ENCODE peak calls at places on chromosome 5, in eight cellular contexts. V is lung, I is fibroblast of lung, L is brain microvascular endothelial cell, Q is foreskin keratinocyte, T is ovary, H is DND-41, N is HCT116. W is an unnamed sample.

GRCh38 chr5:23507278-23507685 is at the start of gene PRDM9:
- DNase-seq in V (peak), I (peak), L (no peak), Q (peak), T (peak), H (no peak), N (no peak), W (no peak)

GRCh38 chr5:91091471-91092234 is 291.5 kb downstream of the ARRDC3 start:
- DNase-seq in V (no peak), I (no peak), L (no peak), Q (no peak), T (no peak), H (no peak), N (no peak), W (no peak)

GRCh38 chr5:20538341-20538740 is 550.3 kb upstream of the CDH18 start:
- DNase-seq in V (no peak), I (peak), L (no peak), Q (no peak), T (no peak), H (no peak), N (no peak), W (no peak)

GRCh38 chr5:154202379-154203260 is 12.1 kb downstream of the GALNT10 start:
- DNase-seq in V (no peak), I (no peak), L (no peak), Q (no peak), T (no peak), H (no peak), N (no peak), W (no peak)

GRCh38 chr5:35804201-35804653 is 52.5 kb upstream of the IL7R start:
- DNase-seq in V (no peak), I (no peak), L (no peak), Q (no peak), T (no peak), H (no peak), N (no peak), W (no peak)

GRCh38 chr5:89878140-89878570 is 531.4 kb downstream of the CETN3 start:
- DNase-seq in V (no peak), I (peak), L (peak), Q (peak), T (no peak), H (no peak), N (peak), W (peak)

GRCh38 chr5:4027335-4027734 is 431.7 kb downstream of the IRX1 start:
- DNase-seq in V (no peak), I (peak), L (no peak), Q (peak), T (no peak), H (no peak), N (no peak), W (peak)

GRCh38 chr5:25028994-25029393 is 384.2 kb upstream of the CDH10 start:
- DNase-seq in V (peak), I (peak), L (no peak), Q (no peak), T (no peak), H (peak), N (no peak), W (no peak)

GRCh38 chr5:8270246-8270645 is 401.3 kb downstream of the MTRR start:
- DNase-seq in V (no peak), I (no peak), L (no peak), Q (no peak), T (no peak), H (no peak), N (no peak), W (no peak)

GRCh38 chr5:9015937-9016270 is 530.0 kb downstream of the SEMA5A start:
- DNase-seq in V (no peak), I (no peak), L (peak), Q (no peak), T (no peak), H (no peak), N (no peak), W (no peak)

GRCh38 chr5:7586499-7586898 is 190.6 kb downstream of the ADCY2 start:
- DNase-seq in V (no peak), I (no peak), L (no peak), Q (peak), T (no peak), H (no peak), N (no peak), W (no peak)

GRCh38 chr5:69024241-69024651 is 69.6 kb upstream of the SLC30A5 start:
- DNase-seq in V (no peak), I (peak), L (no peak), Q (peak), T (no peak), H (peak), N (peak), W (peak)

GRCh38 chr5:53543401-53543800 is 17.0 kb upstream of the NDUFS4 start:
- DNase-seq in V (no peak), I (peak), L (peak), Q (no peak), T (no peak), H (no peak), N (no peak), W (no peak)

GRCh38 chr5:44774279-44774880 is 34.4 kb upstream of the MRPS30 start:
- DNase-seq in V (no peak), I (peak), L (peak), Q (peak), T (no peak), H (no peak), N (peak), W (peak)

GRCh38 chr5:65468633-65469032 is 13.1 kb downstream of the ADAMTS6 start:
- DNase-seq in V (no peak), I (peak), L (no peak), Q (no peak), T (no peak), H (no peak), N (no peak), W (no peak)

GRCh38 chr5:31638286-31638685 is 645 bp upstream of the PDZD2 start:
- DNase-seq in V (no peak), I (no peak), L (no peak), Q (no peak), T (peak), H (no peak), N (no peak), W (no peak)

GRCh38 chr5:161847896-161848510 is at the start of gene GABRA1:
- DNase-seq in V (no peak), I (no peak), L (no peak), Q (no peak), T (no peak), H (no peak), N (no peak), W (no peak)

GRCh38 chr5:88677502-88677901 is 205.5 kb downstream of the MEF2C start:
- DNase-seq in V (no peak), I (peak), L (no peak), Q (no peak), T (no peak), H (no peak), N (no peak), W (no peak)

GRCh38 chr5:16842916-16843315 is 93.2 kb downstream of the MYO10 start:
- DNase-seq in V (no peak), I (peak), L (no peak), Q (peak), T (no peak), H (no peak), N (no peak), W (no peak)

GRCh38 chr5:11709021-11709420 is 195.2 kb downstream of the CTNND2 start:
- DNase-seq in V (no peak), I (no peak), L (no peak), Q (no peak), T (no peak), H (no peak), N (no peak), W (no peak)

GRCh38 chr5:79020861-79021561 is 35.9 kb upstream of the ARSB start:
- DNase-seq in V (peak), I (peak), L (peak), Q (peak), T (peak), H (peak), N (peak), W (peak)

GRCh38 chr5:98755406-98755805 is 18.1 kb upstream of the RGMB start:
- DNase-seq in V (no peak), I (peak), L (peak), Q (no peak), T (no peak), H (no peak), N (no peak), W (no peak)

GRCh38 chr5:67842806-67843205 is 372.8 kb upstream of the PIK3R1 start:
- DNase-seq in V (no peak), I (peak), L (peak), Q (peak), T (no peak), H (no peak), N (no peak), W (peak)

DNA sequence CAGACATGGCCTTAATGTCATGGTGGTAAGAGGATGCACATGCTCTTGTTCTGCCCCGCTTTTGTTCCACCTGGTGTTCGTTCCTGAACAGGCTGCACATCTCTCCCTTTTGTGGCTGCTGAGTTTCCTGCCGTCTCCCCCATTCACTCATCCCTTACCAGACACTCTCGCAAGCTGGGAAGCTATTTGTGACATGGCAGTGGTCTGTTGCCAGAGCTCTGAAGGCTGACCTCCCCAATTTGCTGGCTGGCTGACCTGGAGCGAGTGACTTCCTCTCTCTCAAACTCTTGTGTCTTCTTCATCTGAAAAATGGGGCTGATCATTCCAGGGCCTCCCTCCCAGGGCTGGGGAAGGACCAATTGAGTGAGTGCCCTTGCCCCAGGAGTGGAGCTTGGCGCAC is 35.9 kb downstream of the HRH2 start:
- DNase-seq in V (no peak), I (no peak), L (no peak), Q (no peak), T (no peak), H (peak), N (no peak), W (no peak)
- H3K27ac ChIP-seq in V (no peak), I (no peak), L (no peak), Q (no peak), T (no peak), H (no peak), N (no peak), W (no peak)

DNA sequence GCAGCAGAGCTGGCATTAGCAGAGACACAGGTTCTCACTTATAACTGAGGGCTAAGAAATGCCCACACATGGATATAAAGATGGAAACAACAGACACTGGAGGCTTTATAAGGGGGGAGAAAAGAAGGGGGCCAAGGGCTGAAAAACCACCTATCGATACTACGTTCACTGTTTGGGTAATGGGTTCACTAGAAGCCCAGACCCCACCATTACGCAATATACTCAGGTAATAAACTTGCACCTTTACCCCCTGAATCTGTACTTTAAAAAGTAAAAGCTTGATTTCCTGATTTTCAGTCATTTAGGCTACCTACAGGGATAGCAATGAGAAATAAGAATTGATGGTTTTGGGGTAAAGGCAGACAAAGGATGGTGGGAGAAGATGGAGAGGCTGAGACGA is 1.9 kb upstream of the MINAR2 start:
- DNase-seq in V (no peak), I (no peak), L (no peak), Q (no peak), T (no peak), H (no peak), N (no peak), W (no peak)
- TF ChIP-seq CTCF in V (no peak), I (no peak), L (no peak), Q (no peak), T (no peak), H (no peak), N (no peak), W (no peak)

GRCh38 chr5:73644385-73644963 is 18.5 kb downstream of the ARHGEF28 start:
- DNase-seq in V (no peak), I (no peak), L (no peak), Q (no peak), T (no peak), H (no peak), N (no peak), W (no peak)

GRCh38 chr5:73642296-73642695 is 16.3 kb downstream of the ARHGEF28 start:
- DNase-seq in V (no peak), I (peak), L (no peak), Q (no peak), T (no peak), H (no peak), N (no peak), W (no peak)

GRCh38 chr5:73638344-73639095 is 12.5 kb downstream of the ARHGEF28 start:
- DNase-seq in V (no peak), I (peak), L (peak), Q (peak), T (no peak), H (no peak), N (no peak), W (peak)

GRCh38 chr5:73640861-73641320 is 14.9 kb downstream of the ARHGEF28 start:
- DNase-seq in V (no peak), I (peak), L (no peak), Q (peak), T (no peak), H (no peak), N (no peak), W (no peak)

GRCh38 chr5:73641811-73642210 is 15.8 kb downstream of the ARHGEF28 start:
- DNase-seq in V (no peak), I (no peak), L (no peak), Q (no peak), T (no peak), H (no peak), N (no peak), W (no peak)
- H3K27ac ChIP-seq in V (no peak), I (no peak), L (no peak), Q (peak), T (no peak), H (no peak), N (no peak), W (no peak)

DNA sequence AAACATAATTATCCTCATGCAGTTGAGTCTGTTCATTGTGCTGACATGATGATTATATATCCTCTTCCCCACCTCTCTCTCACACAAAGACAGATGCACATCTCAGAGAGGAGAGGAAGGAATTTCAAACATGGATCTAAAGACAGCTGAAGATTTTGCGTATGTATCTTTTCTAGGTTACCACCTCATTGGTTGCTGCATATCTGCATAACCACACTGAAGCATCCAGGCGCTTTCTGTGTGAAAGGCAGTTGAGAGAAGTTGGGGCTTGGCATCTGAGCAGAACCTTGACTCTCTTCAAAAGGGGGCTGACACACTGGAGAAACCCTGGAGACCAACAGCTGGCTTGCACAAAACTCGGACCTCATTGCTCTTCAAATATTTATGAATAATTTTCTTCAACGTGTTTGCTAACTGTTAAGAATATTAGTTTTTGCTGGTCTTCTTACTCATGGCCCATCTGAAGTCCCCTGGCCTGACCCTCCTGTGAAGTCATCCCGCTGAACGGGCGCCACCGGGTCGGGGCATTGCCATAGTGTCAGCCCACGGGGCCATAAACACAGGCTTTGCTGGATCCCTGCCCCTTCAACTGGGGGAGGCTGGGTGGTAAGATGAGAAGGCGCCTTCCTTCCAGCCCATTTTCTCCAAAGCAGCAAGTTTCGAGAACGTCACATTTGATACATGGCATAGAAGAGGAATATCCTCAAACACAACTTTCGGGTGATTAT is 593.2 kb upstream of the CLINT1 start:
- DNase-seq in V (no peak), I (no peak), L (no peak), Q (no peak), T (no peak), H (no peak), N (no peak), W (no peak)
- TF ChIP-seq CTCF in V (no peak), I (no peak), L (no peak), Q (no peak), T (no peak), H (no peak), N (no peak), W (no peak)